ENCODE peak calls at places on chromosomes 12 and 14, in five cellular contexts. G, L, W, Q and E are unnamed samples.
A peak's percentile ranks its signal among the peaks of the same experiment; 100 is the strongest.

GRCh38 chr14:53491256-53491905 is 338.3 kb upstream of the DDHD1 start:
- DNase-seq in G (no peak), L (no peak), W (no peak), Q (peak; percentile 21), E (no peak)

GRCh38 chr12:54404061-54405004 is 14.7 kb downstream of the ITGA5 start:
- DNase-seq in G (no peak), L (peak; percentile 46), W (no peak), Q (peak; percentile 75), E (peak; percentile 93)

GRCh38 chr14:100375273-100375962 is 52.3 kb downstream of the SLC25A47 start:
- DNase-seq in G (peak; percentile 56), L (peak; percentile 66), W (peak; percentile 24), Q (peak; percentile 100), E (peak; percentile 76)

GRCh38 chr14:71380271-71380670 is 473.0 kb downstream of the PCNX1 start:
- DNase-seq in G (no peak), L (no peak), W (no peak), Q (peak; percentile 89), E (peak; percentile 25)

GRCh38 chr12:120687570-120688289 is 781 bp downstream of the MLEC start:
- DNase-seq in G (no peak), L (no peak), W (no peak), Q (peak; percentile 24), E (no peak)

GRCh38 chr12:80602455-80602854 is 105.0 kb upstream of the MYF6 start:
- DNase-seq in G (no peak), L (no peak), W (no peak), Q (no peak), E (no peak)

GRCh38 chr14:90820958-90821357 is 4.7 kb upstream of the TTC7B start:
- DNase-seq in G (no peak), L (peak; percentile 85), W (peak; percentile 69), Q (peak; percentile 12), E (no peak)

GRCh38 chr12:105672576-105672975 is 342.1 kb downstream of the C12orf75 start:
- DNase-seq in G (no peak), L (no peak), W (no peak), Q (no peak), E (no peak)

GRCh38 chr12:82627799-82628198 is 58.9 kb upstream of the TMTC2 start:
- DNase-seq in G (no peak), L (peak; percentile 25), W (no peak), Q (peak; percentile 21), E (peak; percentile 19)

GRCh38 chr12:81998761-81999378 is 239.7 kb upstream of the PPFIA2 start:
- DNase-seq in G (no peak), L (peak; percentile 30), W (no peak), Q (peak; percentile 85), E (no peak)

GRCh38 chr14:96069421-96069820 is 30.3 kb downstream of the C14orf132 start:
- DNase-seq in G (no peak), L (no peak), W (no peak), Q (no peak), E (no peak)